ENCODE peak calls at places on chromosome 20, in ten cellular contexts. B is NCI-H1436; V is NCI-H1092; K is NCI-H774; X is posterior vena cava; C is choroid plexus epithelial cell; L is cardiac muscle cell; W is activated gamma-delta T cell treated with anti-CD3 and anti-CD28 coated beads, Interleukin-2, amount 50 U/mL, for 16 hours; Q is MG63; F is HuH-7. P is an unnamed sample.

GRCh38 chr20:43979576-43979975 is 64.9 kb downstream of the TOX2 start:
- DNase-seq in X (no peak), L (no peak), W (no peak), V (no peak), B (no peak), K (no peak), F (no peak), C (no peak), Q (no peak), P (no peak)

GRCh38 chr20:37081717-37082289 is 14.0 kb downstream of the RBL1 start:
- DNase-seq in C (peak; percentile 52), Q (no peak), V (no peak), B (no peak), K (no peak), X (no peak), F (no peak), L (peak; percentile 17), W (peak; percentile 3), P (no peak)

GRCh38 chr20:61948586-61949362 is 116.9 kb downstream of the TAF4 start:
- DNase-seq in W (no peak), K (no peak), X (peak; percentile 58), L (no peak), B (no peak), C (no peak), Q (no peak), V (no peak), F (no peak), P (no peak)

GRCh38 chr20:32441638-32442037 is 83.5 kb downstream of the ASXL1 start:
- DNase-seq in W (no peak), L (no peak), C (no peak), K (no peak), F (no peak), V (no peak), X (peak; percentile 19), Q (no peak), B (no peak), P (no peak)

GRCh38 chr20:61295249-61295648 is 43.2 kb downstream of the CDH4 start:
- DNase-seq in W (no peak), V (no peak), Q (no peak), K (no peak), L (peak; percentile 8), C (peak; percentile 23), B (no peak), X (no peak), F (no peak), P (no peak)

GRCh38 chr20:34129518-34130162 is 17.6 kb upstream of the EIF2S2 start:
- DNase-seq in W (peak; percentile 33), C (peak; percentile 85), F (peak; percentile 95), V (peak; percentile 74), B (peak; percentile 73), L (peak; percentile 83), K (peak; percentile 7), Q (peak; percentile 38), X (no peak), P (no peak)

GRCh38 chr20:19495905-19496703 is 262.0 kb upstream of the RIN2 start:
- DNase-seq in Q (no peak), V (no peak), C (peak; percentile 2), W (no peak), F (no peak), X (peak; percentile 88), L (no peak), B (no peak), K (no peak), P (no peak)

GRCh38 chr20:56516631-56517030 is 7.9 kb upstream of the FAM209A start:
- DNase-seq in F (no peak), B (no peak), C (no peak), V (no peak), K (no peak), L (no peak), W (no peak), X (no peak), Q (no peak), P (no peak)

GRCh38 chr20:11429889-11430580 is 487.7 kb upstream of the BTBD3 start:
- DNase-seq in K (no peak), W (no peak), B (no peak), L (no peak), C (no peak), F (no peak), V (no peak), Q (no peak), X (no peak), P (no peak)

GRCh38 chr20:31663524-31663837 is 25.8 kb downstream of the COX4I2 start:
- DNase-seq in V (no peak), K (no peak), W (no peak), F (no peak), X (no peak), L (no peak), B (no peak), C (peak; percentile 18), Q (no peak), P (no peak)

GRCh38 chr20:17971571-17972013 is 2.8 kb downstream of the MGME1 start:
- DNase-seq in F (peak; percentile 37), V (no peak), B (no peak), K (no peak), W (no peak), X (no peak), L (peak; percentile 63), Q (peak; percentile 17), C (peak; percentile 85), P (peak; percentile 56)

GRCh38 chr20:45372646-45373352 is 5.3 kb downstream of the TP53TG5 start:
- DNase-seq in C (no peak), B (no peak), F (no peak), Q (no peak), X (no peak), V (no peak), W (no peak), K (no peak), L (peak; percentile 27), P (no peak)

GRCh38 chr20:10645205-10645570 is 28.6 kb downstream of the JAG1 start:
- DNase-seq in L (no peak), C (no peak), W (no peak), V (no peak), B (no peak), F (no peak), K (no peak), Q (no peak), X (no peak), P (no peak)

GRCh38 chr20:17771206-17772004 is 71.6 kb downstream of the BANF2 start:
- DNase-seq in L (no peak), V (no peak), F (no peak), K (no peak), Q (no peak), W (no peak), B (peak; percentile 26), C (peak; percentile 59), X (no peak), P (no peak)

GRCh38 chr20:45500022-45500421 is 15.4 kb downstream of the SPINT3 start:
- DNase-seq in L (no peak), W (no peak), K (no peak), B (no peak), V (no peak), Q (no peak), C (no peak), F (peak; percentile 32), X (no peak), P (no peak)

GRCh38 chr20:46174469-46175126 is 56.5 kb downstream of the CD40 start:
- DNase-seq in L (peak; percentile 70), W (peak; percentile 58), F (peak; percentile 92), B (no peak), V (peak; percentile 34), K (peak; percentile 48), X (peak; percentile 90), C (peak; percentile 66), Q (peak; percentile 62), P (no peak)

GRCh38 chr20:37095108-37095608 is 639 bp downstream of the RBL1 start:
- DNase-seq in C (peak; percentile 8), V (no peak), B (no peak), W (peak; percentile 7), L (no peak), K (no peak), X (no peak), Q (peak; percentile 21), F (peak; percentile 20), P (no peak)

GRCh38 chr20:41733151-41733550 is 115.0 kb upstream of the CHD6 start:
- DNase-seq in V (no peak), K (no peak), W (no peak), B (no peak), Q (no peak), L (no peak), X (no peak), F (no peak), C (no peak), P (no peak)

GRCh38 chr20:57514273-57514751 is 10.6 kb downstream of the CTCFL start:
- DNase-seq in L (peak; percentile 84), V (peak; percentile 46), C (peak; percentile 88), W (no peak), Q (peak; percentile 46), K (peak; percentile 44), X (no peak), B (peak; percentile 40), F (peak; percentile 74), P (no peak)

GRCh38 chr20:56736285-56736857 is 107.3 kb downstream of the TFAP2C start:
- DNase-seq in V (no peak), L (no peak), K (no peak), Q (no peak), F (no peak), B (no peak), W (no peak), C (no peak), X (no peak), P (no peak)

GRCh38 chr20:45917790-45918141 is 5.8 kb upstream of the PLTP start:
- DNase-seq in X (no peak), F (no peak), K (no peak), B (no peak), L (peak; percentile 80), V (no peak), C (peak; percentile 60), Q (peak; percentile 59), W (no peak), P (no peak)

GRCh38 chr20:52948491-52948890 is 23.7 kb upstream of the TSHZ2 start:
- DNase-seq in B (no peak), V (no peak), X (no peak), F (no peak), L (peak; percentile 70), C (no peak), Q (no peak), W (no peak), K (no peak), P (no peak)

GRCh38 chr20:10523438-10523837 is 88.3 kb downstream of the SLX4IP start:
- DNase-seq in V (peak; percentile 39), X (no peak), B (peak; percentile 52), C (no peak), W (no peak), F (no peak), L (no peak), K (no peak), Q (no peak), P (no peak)

GRCh38 chr20:32312718-32313424 is 35.4 kb downstream of the KIF3B start:
- DNase-seq in V (no peak), C (no peak), Q (no peak), F (no peak), K (no peak), B (no peak), W (no peak), L (no peak), X (no peak), P (no peak)

GRCh38 chr20:18628330-18628941 is 40.6 kb downstream of the DTD1 start:
- DNase-seq in Q (no peak), F (peak; percentile 69), B (peak; percentile 9), V (no peak), W (no peak), K (no peak), C (no peak), X (no peak), L (no peak), P (no peak)

GRCh38 chr20:61112515-61112914 is 139.5 kb upstream of the CDH4 start:
- DNase-seq in K (no peak), W (no peak), F (no peak), V (no peak), X (no peak), L (no peak), B (no peak), C (no peak), Q (no peak), P (no peak)

GRCh38 chr20:21376631-21377030 is 20.7 kb downstream of the NKX2-4 start:
- DNase-seq in Q (no peak), L (no peak), X (no peak), F (no peak), V (no peak), C (peak; percentile 21), K (no peak), B (no peak), W (no peak), P (no peak)

GRCh38 chr20:46523108-46523507 is 9.7 kb upstream of the ZNF334 start:
- DNase-seq in B (no peak), X (no peak), V (no peak), C (no peak), K (no peak), L (no peak), Q (no peak), W (no peak), F (no peak), P (no peak)